ENCODE peak calls at places on chromosomes 6 and 20, in five cellular contexts. G is stimulated activated CD4-positive, alpha-beta T cell treated with anti-CD3 and anti-CD28 coated beads, TNF-alpha, amount 100 ng/mL, for 24 hours; N is adrenal gland; J is osteocyte; O is T follicular helper cell. X is an unnamed sample.

GRCh38 chr6:160430203-160430602 is 82.0 kb downstream of the SLC22A3 start:
- DNase-seq in G (no peak), J (no peak), N (no peak), O (no peak), X (no peak)

GRCh38 chr6:89585156-89585555 is 53.4 kb downstream of the LYRM2 start:
- DNase-seq in G (no peak), N (no peak), O (no peak), J (no peak), X (no peak)

GRCh38 chr6:43953794-43954310 is 173.4 kb downstream of the MRPL14 start:
- DNase-seq in J (no peak), G (no peak), O (no peak), N (peak), X (no peak)

GRCh38 chr20:44069203-44069931 is 117.6 kb downstream of the JPH2 start:
- DNase-seq in J (peak), G (no peak), N (no peak), O (peak), X (peak)

GRCh38 chr20:58048096-58048702 is 180.3 kb downstream of the ANKRD60 start:
- DNase-seq in O (no peak), J (peak), N (no peak), G (no peak), X (no peak)

GRCh38 chr6:7897461-7898192 is 13.0 kb downstream of the TXNDC5 start:
- DNase-seq in O (no peak), N (no peak), G (no peak), J (no peak), X (no peak)

GRCh38 chr6:56949261-56949660 is 5.6 kb upstream of the BEND6 start:
- DNase-seq in O (no peak), N (no peak), G (no peak), J (no peak), X (no peak)

GRCh38 chr20:13101701-13102100 is 92.9 kb downstream of the SPTLC3 start:
- DNase-seq in O (no peak), N (no peak), J (no peak), G (no peak), X (no peak)

GRCh38 chr6:114523508-114523907 is 180.7 kb upstream of the HS3ST5 start:
- DNase-seq in N (no peak), G (no peak), J (no peak), O (no peak), X (no peak)

GRCh38 chr6:130620338-130620781 is 206.8 kb upstream of the SMLR1 start:
- DNase-seq in J (no peak), N (no peak), G (no peak), O (no peak), X (no peak)

GRCh38 chr6:75266716-75267291 is 17.8 kb downstream of the TMEM30A start:
- DNase-seq in O (no peak), G (no peak), N (no peak), J (no peak), X (no peak)

GRCh38 chr6:5672581-5673011 is 334.1 kb downstream of the NRN1 start:
- DNase-seq in G (no peak), J (no peak), O (no peak), N (peak), X (no peak)

GRCh38 chr20:59390437-59390836 is 90.0 kb downstream of the EDN3 start:
- DNase-seq in N (no peak), O (no peak), G (no peak), J (no peak), X (no peak)

GRCh38 chr6:109482913-109483743 is at the start of gene ZBTB24:
- DNase-seq in G (peak), J (peak), O (peak), N (peak), X (peak)

GRCh38 chr20:35768731-35769664 is 2.8 kb upstream of the PHF20 start:
- DNase-seq in J (peak), G (peak), O (no peak), N (peak), X (peak)